ENCODE peak calls at places on chromosomes 3 and 15, in five cellular contexts. X is GM23248, V is fibroblast of lung, D is A549, A is MM.1S. S is an unnamed sample. For H3K4me1, the result is how much of the 10 kb centered on the place peaks cover.

GRCh38 chr15:48062476-48062875 is 58.3 kb upstream of the SLC24A5 start:
- DNase-seq in X (no peak), V (peak), D (no peak), A (no peak), S (peak)

GRCh38 chr15:57218826-57219576 is 157.3 kb upstream of the CGNL1 start:
- DNase-seq in X (peak), V (peak), D (peak), A (no peak), S (no peak)

GRCh38 chr3:122754867-122755835 is 38.5 kb downstream of the HSPBAP1 start:
- DNase-seq in X (peak), V (peak), D (peak), A (peak), S (peak)

GRCh38 chr3:133269393-133269792 is 130.5 kb upstream of the BFSP2 start:
- DNase-seq in X (no peak), V (no peak), D (no peak), A (no peak), S (no peak)

GRCh38 chr3:120113128-120114116 is 19.2 kb upstream of the GSK3B start:
- DNase-seq in X (peak), V (peak), D (peak), A (no peak), S (peak)

GRCh38 chr15:48361690-48362089 is 30.5 kb downstream of the DUT start:
- DNase-seq in X (peak), V (peak), D (no peak), A (no peak), S (no peak)

GRCh38 chr3:127207727-127208482 is 15.0 kb downstream of the PRR23E start:
- DNase-seq in X (no peak), V (no peak), D (no peak), A (no peak), S (no peak)

GRCh38 chr15:89334510-89335288 is at the start of gene POLG:
- DNase-seq in X (peak), V (peak), D (peak), A (peak), S (peak)

GRCh38 chr15:86776120-86776519 is 696.4 kb downstream of the AGBL1 start:
- DNase-seq in X (no peak), V (no peak), D (no peak), A (no peak), S (no peak)

GRCh38 chr3:183766745-183767606 is 58.4 kb downstream of the MAP6D1 start:
- DNase-seq in X (peak), V (peak), D (peak), A (peak), S (peak)

GRCh38 chr3:184275961-184276910 is at the start of gene ECE2:
- DNase-seq in X (peak), V (no peak), D (no peak), A (no peak), S (peak)

GRCh38 chr3:28576590-28577220 is 228.1 kb upstream of the AZI2 start:
- DNase-seq in X (peak), V (no peak), D (no peak), A (no peak), S (peak)

GRCh38 chr15:96046620-96047240 is 283.8 kb upstream of the NR2F2 start:
- DNase-seq in X (peak), V (peak), D (no peak), A (no peak), S (peak)
- H3K4me2 ChIP-seq in X (peak), V (peak), D (no peak), A (no peak), S (peak)

DNA sequence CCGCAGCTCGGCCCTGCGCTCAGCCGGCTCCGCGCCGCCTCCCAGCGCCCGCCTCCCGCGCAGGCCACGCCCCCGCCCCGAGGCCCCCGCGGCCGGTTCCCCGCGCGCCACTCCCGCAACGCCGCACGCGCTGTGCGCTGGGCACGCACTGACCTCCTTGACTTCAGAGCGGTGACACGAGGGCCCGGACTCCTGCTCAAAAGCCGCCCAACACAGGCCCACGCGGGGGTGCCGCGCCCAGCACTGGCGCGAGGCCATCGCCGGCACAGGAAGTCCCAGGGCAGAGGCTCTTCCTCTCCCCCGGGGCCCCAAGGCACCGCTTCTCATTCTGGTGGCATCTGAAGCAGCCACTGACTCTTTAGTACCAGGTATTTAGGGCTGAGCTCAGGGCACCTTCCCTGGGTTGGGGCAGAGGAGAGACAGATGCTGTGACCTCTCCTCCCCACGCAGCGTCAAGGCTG is 12.4 kb downstream of the TNK2 start:
- DNase-seq in X (peak), V (no peak), D (peak), A (peak), S (peak)
- H3K4me1 ChIP-seq in X (under half), V (under half), D (under half), A (under half), S (half or more)

DNA sequence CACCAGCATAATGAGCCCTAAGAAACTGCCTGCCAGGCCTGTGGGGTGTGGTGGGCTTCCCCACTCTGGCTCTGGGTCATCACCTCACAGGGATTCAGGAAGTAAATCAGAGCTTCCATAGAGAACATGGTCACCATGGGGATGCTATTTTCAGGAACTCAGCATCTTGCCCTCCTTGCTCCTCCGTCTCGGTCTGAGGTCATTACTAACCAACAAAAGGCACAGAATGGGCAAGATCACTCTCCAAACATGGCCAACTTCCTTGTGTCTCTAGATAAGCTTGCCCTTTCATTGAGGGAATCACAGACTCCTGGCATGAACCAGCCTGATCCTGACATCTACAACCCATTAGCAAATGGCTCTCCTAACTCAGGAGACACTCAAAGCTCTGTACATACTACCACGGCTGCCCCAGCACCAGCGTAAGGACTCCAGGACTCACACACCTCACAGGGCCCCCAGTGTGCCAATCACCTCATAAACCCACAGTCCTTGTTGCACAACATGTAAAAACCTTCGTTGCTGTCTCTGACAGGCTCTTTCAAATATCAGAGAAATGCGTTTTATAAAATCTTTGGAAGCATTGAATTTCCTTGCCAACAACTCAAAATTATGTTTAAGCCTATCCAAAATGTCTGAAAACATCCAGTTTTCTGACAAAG is 7.4 kb downstream of the FYCO1 start:
- DNase-seq in X (peak), V (peak), D (no peak), A (no peak), S (no peak)
- H3K27ac ChIP-seq in X (peak), V (peak), D (no peak), A (no peak), S (peak)

DNA sequence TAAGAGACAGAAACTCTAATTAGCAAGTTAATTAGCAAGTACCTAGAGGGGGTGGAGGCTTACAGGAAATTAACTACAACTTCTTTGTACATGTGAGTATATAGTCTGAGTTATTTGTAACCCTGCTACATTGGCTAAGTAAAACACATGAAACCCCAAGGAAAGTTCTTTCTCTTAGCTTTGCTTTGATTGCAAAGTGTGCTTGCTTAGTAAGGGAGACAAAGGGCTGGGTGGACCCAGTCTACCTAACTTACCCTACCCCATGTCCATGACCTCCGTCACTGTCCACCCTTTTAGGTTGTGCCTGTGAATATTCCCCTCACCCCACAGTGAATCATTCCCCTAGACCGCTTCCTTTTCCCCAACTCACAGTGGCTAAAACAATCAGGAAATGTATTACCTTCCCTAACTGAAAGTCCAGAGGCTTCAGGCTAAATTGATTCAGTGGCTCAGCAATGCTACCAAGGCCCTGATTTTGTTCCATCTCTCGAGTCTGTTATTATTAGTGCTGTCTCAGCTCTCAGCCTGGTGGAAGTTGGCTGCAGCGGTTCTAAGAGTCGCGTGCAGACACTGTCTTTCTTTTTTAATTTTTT is 31.1 kb upstream of the RYR3 start:
- DNase-seq in X (peak), V (peak), D (peak), A (no peak), S (peak)
- H3K4me2 ChIP-seq in X (peak), V (no peak), D (peak), A (no peak), S (peak)

DNA sequence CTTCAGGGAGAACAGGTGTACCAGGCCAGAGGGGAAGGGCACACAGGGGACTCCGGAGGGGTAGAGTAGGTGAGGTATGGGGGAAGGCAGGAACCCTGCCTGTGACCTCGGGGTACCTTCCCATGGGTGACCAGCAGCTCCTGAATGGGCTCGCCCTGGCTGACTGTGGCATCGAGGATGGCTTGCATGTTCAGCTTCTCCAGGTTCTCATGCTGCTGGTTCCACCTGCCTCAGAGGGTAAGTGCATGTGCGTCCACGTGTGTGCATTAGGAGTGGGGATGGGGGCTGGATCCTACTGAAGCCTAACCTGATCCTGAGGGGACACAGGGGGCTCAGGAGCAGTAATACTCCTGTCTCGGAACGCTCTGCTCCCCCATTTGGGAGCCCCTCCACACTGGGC is 524 bp downstream of the ZMYND10 start:
- DNase-seq in X (no peak), V (no peak), D (no peak), A (no peak), S (no peak)
- H3K4me1 ChIP-seq in X (under half), V (under half), D (under half), A (under half), S (under half)

DNA sequence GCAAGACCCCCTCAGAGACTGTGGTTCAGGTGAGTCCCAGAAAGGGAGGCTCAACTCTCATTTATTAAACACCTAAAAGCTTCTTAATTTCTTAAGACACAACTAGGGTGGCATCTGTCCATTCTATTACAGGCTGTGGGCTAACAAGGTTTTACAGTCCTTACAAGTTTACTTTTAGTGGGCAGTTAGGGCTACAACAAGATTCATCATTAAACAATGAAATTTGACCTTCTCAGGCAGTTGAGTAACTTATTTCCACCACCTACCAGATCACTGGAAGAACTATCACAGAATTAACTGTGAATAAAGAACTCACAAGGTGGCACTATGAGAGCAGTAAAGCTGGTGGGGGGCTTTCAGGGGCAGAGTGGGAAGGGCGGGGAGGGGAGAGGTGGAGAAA is 132.6 kb downstream of the PLD1 start:
- DNase-seq in X (no peak), V (no peak), D (no peak), A (no peak), S (no peak)
- H3K27ac ChIP-seq in X (no peak), V (no peak), D (no peak), A (no peak), S (no peak)

GRCh38 chr3:46695962-46696922 is 2.8 kb upstream of the ALS2CL start:
- DNase-seq in X (peak), V (peak), D (no peak), A (no peak), S (peak)
- H3K4me2 ChIP-seq in X (no peak), V (no peak), D (no peak), A (peak), S (no peak)

GRCh38 chr3:171327441-171328174 is 132.6 kb downstream of the TNIK start:
- DNase-seq in X (no peak), V (peak), D (no peak), A (no peak), S (no peak)
- H3K4me1 ChIP-seq in X (under half), V (under half), D (under half), A (under half), S (under half)